ENCODE peak calls at places on chromosomes 12 and 14, in four cellular contexts. T is K562, O is H1, R is HepG2. Y is an unnamed sample.

GRCh38 chr12:49298160-49298559 is 3.2 kb downstream of the PRPH start:
- DNase-seq in T (no peak), O (no peak), R (no peak), Y (no peak)

GRCh38 chr12:14853966-14854365 is 10.6 kb upstream of the ART4 start:
- DNase-seq in T (no peak), O (no peak), R (no peak), Y (no peak)

GRCh38 chr12:26798013-26798412 is 35.0 kb downstream of the ITPR2 start:
- DNase-seq in T (no peak), O (no peak), R (no peak), Y (no peak)

GRCh38 chr12:14769462-14769836 is 33.8 kb downstream of the WBP11 start:
- DNase-seq in T (no peak), O (no peak), R (peak; percentile 42), Y (no peak)

GRCh38 chr12:58665375-58665774 is 254.9 kb downstream of the LRIG3 start:
- DNase-seq in T (no peak), O (no peak), R (no peak), Y (no peak)

GRCh38 chr12:117857632-117858274 is 111.0 kb downstream of the KSR2 start:
- DNase-seq in T (peak; percentile 63), O (peak; percentile 49), R (peak; percentile 35), Y (no peak)

GRCh38 chr12:14558377-14559051 is 9.2 kb downstream of the PLBD1 start:
- DNase-seq in T (no peak), O (no peak), R (no peak), Y (no peak)

GRCh38 chr12:132359971-132360370 is 30.6 kb upstream of the GALNT9 start:
- DNase-seq in T (no peak), O (no peak), R (no peak), Y (no peak)

GRCh38 chr12:50401383-50402155 is 884 bp downstream of the LARP4 start:
- DNase-seq in T (no peak), O (no peak), R (no peak), Y (no peak)

GRCh38 chr12:58095002-58095401 is 153.6 kb downstream of the ATP23 start:
- DNase-seq in T (no peak), O (no peak), R (no peak), Y (no peak)

GRCh38 chr14:24231263-24232120 is 675 bp downstream of the NEDD8 start:
- DNase-seq in T (peak; percentile 17), O (no peak), R (peak; percentile 40), Y (no peak)

GRCh38 chr12:132489078-132489601 is 811 bp upstream of the FBRSL1 start:
- DNase-seq in T (peak; percentile 38), O (no peak), R (no peak), Y (no peak)

GRCh38 chr12:113874999-113875561 is 91.0 kb downstream of the RBM19 start:
- DNase-seq in T (no peak), O (no peak), R (no peak), Y (no peak)

GRCh38 chr14:96215845-96216244 is 11.2 kb downstream of the BDKRB2 start:
- DNase-seq in T (no peak), O (no peak), R (no peak), Y (no peak)

GRCh38 chr12:51874486-51874885 is 13.4 kb upstream of the ANKRD33 start:
- DNase-seq in T (no peak), O (no peak), R (no peak), Y (no peak)

DNA sequence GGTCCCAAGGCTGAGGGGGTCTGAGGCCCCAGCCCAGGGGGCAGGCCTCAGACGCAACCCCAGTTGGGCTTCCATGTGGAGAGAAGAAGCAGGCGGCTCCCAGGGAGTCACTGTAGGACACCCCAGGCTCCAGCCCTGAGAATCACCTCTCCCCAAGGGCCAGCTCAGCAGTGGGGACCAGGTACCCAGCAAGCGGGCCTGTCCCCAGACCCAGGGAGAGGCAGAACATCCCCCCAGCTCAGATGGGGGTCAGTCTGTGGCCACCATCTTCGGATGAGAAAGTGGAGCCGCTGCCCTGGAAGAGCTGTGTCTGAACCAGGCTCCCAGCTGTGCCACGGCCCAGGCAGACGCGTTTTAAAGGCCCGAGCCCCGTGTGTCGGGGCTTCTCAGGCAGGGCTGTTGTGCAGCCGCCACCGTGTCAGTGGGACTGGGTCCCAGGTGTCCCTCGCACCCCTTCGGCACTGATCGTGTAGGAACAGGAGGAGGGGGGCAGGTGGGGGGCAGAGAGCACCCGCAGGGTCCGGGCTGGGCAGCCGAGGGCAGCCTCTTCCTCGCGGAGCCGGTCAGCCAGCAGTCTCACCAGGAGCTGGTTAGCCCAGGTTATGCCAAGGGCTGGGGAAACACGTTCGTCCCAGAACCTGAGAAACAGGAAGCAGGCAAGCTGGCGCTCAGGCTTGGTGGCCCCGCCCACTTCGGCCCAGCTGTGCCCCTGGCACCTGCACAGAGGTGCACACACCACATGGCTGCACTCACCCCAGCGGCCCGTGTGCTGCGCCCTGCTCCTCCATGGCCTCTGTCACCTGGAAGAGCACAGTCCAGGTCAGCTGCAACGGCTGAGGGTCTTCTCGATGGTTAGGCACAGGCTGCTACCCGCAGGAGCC is 16.6 kb downstream of the XRCC3 start:
- DNase-seq in T (no peak), O (no peak), R (no peak), Y (no peak)
- H3K27ac ChIP-seq in T (no peak overlapping the region), O (no peak overlapping the region), R (no peak overlapping the region), Y (no peak overlapping the region)

GRCh38 chr12:93982847-93983315 is 165.5 kb upstream of the PLXNC1 start:
- DNase-seq in T (no peak), O (no peak), R (no peak), Y (no peak)
- TF ChIP-seq FOSL1 in T (peak; percentile 78), O (no peak), R (no peak), Y (no peak)

GRCh38 chr12:72925716-72926115 is 653.5 kb downstream of the TRHDE start:
- DNase-seq in T (no peak), O (no peak), R (no peak), Y (no peak)
- H3K27ac ChIP-seq in T (no peak overlapping the region), O (no peak overlapping the region), R (no peak overlapping the region), Y (no peak overlapping the region)

DNA sequence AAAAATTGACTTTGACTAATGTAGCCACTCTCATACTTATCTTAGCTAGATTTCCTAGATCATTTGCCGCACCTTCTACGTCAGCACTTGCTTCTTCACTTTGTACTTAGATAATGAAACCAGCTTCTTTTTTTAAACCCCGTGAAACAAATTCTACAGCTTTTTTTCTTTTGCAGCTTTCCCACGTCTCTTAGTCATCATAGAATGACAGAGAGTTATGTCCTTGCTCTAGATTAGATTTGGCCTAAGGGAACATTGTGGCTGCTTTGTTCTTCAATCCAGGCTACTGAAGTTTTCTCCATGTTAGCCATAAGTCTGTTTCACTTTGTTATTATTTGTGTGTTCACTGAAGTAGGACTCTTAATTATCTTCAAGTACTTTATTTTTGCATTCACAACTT is 94.9 kb downstream of the SLCO1A2 start:
- DNase-seq in T (no peak), O (no peak), R (no peak), Y (no peak)
- TF ChIP-seq FOSL1 in T (no peak), O (no peak), R (no peak), Y (no peak)